ENCODE peak calls at places on chromosomes 12 and 14, in four cellular contexts. Q is PC-3, O is SK-N-SH, K is HCT116. X is an unnamed sample. For H3K9me2, the result is how much of the 10 kb centered on the place peaks cover.

GRCh38 chr12:63844391-63845341 is at the start of gene SRGAP1:
- DNase-seq in O (peak), K (no peak), Q (peak), X (no peak)

GRCh38 chr14:100037351-100037750 is 27.9 kb upstream of the EVL start:
- DNase-seq in O (no peak), Q (no peak), K (no peak), X (no peak)

GRCh38 chr12:85445060-85445938 is 165.3 kb downstream of the ALX1 start:
- DNase-seq in O (peak), Q (no peak), K (no peak), X (no peak)

GRCh38 chr14:22276913-22277816 is 311.9 kb downstream of the DAD1 start:
- DNase-seq in K (peak), O (peak), Q (peak), X (no peak)

GRCh38 chr12:131621701-131622421 is 89.0 kb upstream of the SFSWAP start:
- DNase-seq in Q (no peak), K (no peak), O (peak), X (peak)

GRCh38 chr12:10590976-10591375 is 22.4 kb downstream of the MAGOHB start:
- DNase-seq in K (no peak), Q (no peak), O (no peak), X (no peak)

GRCh38 chr12:119334459-119335170 is at the start of gene CCDC60:
- DNase-seq in Q (no peak), O (no peak), K (no peak), X (no peak)

GRCh38 chr12:6921539-6921938 is 6.2 kb upstream of the ATN1 start:
- DNase-seq in Q (no peak), K (no peak), O (no peak), X (no peak)

GRCh38 chr12:127567531-127567930 is 699.4 kb upstream of the TMEM132C start:
- DNase-seq in K (no peak), Q (no peak), O (no peak), X (no peak)

GRCh38 chr14:90739318-90740077 is 76.7 kb downstream of the TTC7B start:
- DNase-seq in K (no peak), Q (no peak), O (peak), X (no peak)

GRCh38 chr14:35821546-35822411 is 4.4 kb upstream of the BRMS1L start:
- DNase-seq in K (peak), O (peak), Q (peak), X (no peak)

GRCh38 chr14:81474156-81474492 is 59.5 kb downstream of the SEL1L start:
- DNase-seq in K (no peak), O (no peak), Q (no peak), X (no peak)

GRCh38 chr12:132029503-132030300 is 80.0 kb downstream of the EP400 start:
- DNase-seq in O (no peak), K (no peak), Q (peak), X (no peak)

GRCh38 chr14:45156067-45156466 is 20.3 kb downstream of the FANCM start:
- DNase-seq in Q (no peak), O (no peak), K (no peak), X (no peak)

DNA sequence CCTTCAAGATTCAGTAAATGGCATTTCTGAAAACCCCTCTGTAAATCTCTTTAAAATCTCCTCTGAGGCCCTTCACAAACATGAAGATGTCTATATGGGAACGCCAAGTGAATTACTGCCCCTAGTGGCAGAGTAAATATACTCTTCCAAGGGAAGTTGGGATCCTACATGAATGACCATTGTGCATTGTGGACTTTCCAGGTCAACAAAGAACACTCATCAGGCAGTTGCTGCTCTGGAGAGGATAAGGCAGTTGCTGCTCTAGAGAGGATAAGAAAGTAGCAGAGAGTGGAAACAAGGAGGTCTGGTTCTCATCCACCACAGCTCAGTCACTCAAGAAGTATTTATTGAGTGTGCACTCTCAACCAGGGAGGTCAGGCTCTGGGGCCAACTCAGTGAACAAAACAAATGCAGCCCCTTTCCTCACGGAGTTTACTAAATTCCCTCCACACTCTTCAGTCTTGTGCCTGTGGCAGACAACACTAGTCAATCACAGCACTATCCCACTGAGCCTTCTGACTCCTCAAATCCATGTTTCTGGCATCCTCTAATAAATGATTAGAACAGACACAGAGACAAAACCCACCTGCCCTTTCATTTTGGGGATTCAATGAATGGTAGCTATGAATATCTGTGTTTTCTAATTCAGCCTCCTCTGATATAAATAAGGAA is 52.9 kb downstream of the SVOP start:
- DNase-seq in Q (peak), O (no peak), K (peak), X (no peak)
- H3K27ac ChIP-seq in Q (no peak), O (no peak), K (no peak), X (no peak)

GRCh38 chr12:116934908-116935698 is 24.4 kb downstream of the FBXW8 start:
- DNase-seq in Q (no peak), K (no peak), O (no peak), X (no peak)
- H2AFZ ChIP-seq in Q (no peak), K (no peak), O (no peak), X (no peak)

GRCh38 chr14:98458702-98459101 is 813.3 kb downstream of the BCL11B start:
- DNase-seq in Q (no peak), O (no peak), K (no peak), X (no peak)
- H3K9me2 ChIP-seq in Q (under half), O (under half), K (under half), X (under half)

GRCh38 chr12:76533331-76533730 is 26.2 kb downstream of the OSBPL8 start:
- DNase-seq in Q (no peak), O (no peak), K (no peak), X (no peak)

GRCh38 chr12:76529226-76529918 is 30.2 kb downstream of the OSBPL8 start:
- DNase-seq in K (no peak), Q (no peak), O (no peak), X (no peak)

GRCh38 chr12:76532520-76532919 is 27.1 kb downstream of the OSBPL8 start:
- DNase-seq in Q (no peak), O (no peak), K (no peak), X (no peak)

GRCh38 chr12:76530531-76530930 is 29.0 kb downstream of the OSBPL8 start:
- DNase-seq in Q (no peak), K (no peak), O (no peak), X (no peak)

DNA sequence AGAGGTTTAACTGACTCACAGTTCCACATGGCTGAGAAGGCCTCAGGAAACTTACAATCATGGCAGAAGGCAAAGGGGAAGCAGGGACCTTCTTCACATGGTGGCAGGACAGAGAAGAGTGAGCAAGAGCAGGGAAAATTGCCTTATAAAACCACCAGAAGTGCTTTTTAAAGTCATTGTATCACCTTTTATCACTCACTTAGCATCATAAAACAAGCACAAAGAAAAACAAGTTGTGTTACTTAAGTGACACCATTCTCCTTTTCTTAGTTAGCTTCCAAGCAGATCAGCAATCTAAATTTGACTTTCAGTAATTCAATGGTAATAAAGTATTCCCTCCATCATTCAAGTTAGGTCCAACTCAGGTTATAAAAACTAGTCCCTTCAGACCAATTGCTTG is 28.5 kb downstream of the OSBPL8 start:
- DNase-seq in O (no peak), K (no peak), Q (no peak), X (no peak)
- H3K27ac ChIP-seq in O (no peak), K (no peak), Q (no peak), X (no peak)

GRCh38 chr14:94689985-94690400 is 77.8 kb downstream of the SERPINA3 start:
- DNase-seq in K (no peak), Q (no peak), O (no peak), X (no peak)
- H2AFZ ChIP-seq in K (peak), Q (peak), O (peak), X (no peak)

GRCh38 chr14:71472281-71472960 is 459.8 kb upstream of the RGS6 start:
- DNase-seq in Q (no peak), K (no peak), O (no peak), X (no peak)
- H3K9me2 ChIP-seq in Q (under half), K (under half), O (under half), X (under half)

GRCh38 chr12:788288-788687 is 35.9 kb downstream of the WNK1 start:
- DNase-seq in Q (no peak), K (no peak), O (no peak), X (no peak)
- H3K27ac ChIP-seq in Q (no peak), K (no peak), O (no peak), X (no peak)

GRCh38 chr14:53979141-53979673 is 22.6 kb upstream of the BMP4 start:
- DNase-seq in K (no peak), O (no peak), Q (no peak), X (peak)
- H2AFZ ChIP-seq in K (peak), O (no peak), Q (no peak), X (no peak)

DNA sequence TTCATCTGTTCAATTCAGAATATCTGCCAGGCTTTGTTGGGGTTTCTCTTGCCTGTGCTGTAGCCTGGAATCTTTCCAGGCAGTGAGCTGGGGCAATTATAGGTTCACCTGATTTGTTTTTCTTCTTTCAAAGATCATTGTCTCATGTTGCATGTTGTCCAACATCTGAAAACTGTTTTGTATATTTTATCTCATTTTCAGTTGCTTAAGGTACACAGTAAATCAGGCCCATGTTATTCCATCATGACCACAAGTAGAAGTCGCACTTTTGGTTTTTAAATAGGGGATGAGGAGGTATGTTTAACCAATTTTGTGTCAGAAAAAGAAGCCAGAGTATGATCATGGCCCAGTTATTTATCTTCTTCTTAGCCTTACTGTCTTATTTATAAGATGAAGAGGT is 24.9 kb upstream of the FUT8 start:
- DNase-seq in Q (no peak), K (no peak), O (no peak), X (no peak)
- H3K9me2 ChIP-seq in Q (under half), K (under half), O (under half), X (under half)